ENCODE peak calls at places on chromosome 18, in ten cellular contexts. A, M, R, G, N, X, V, O, U and D are unnamed samples.

GRCh38 chr18:28514699-28515098 is 337.8 kb upstream of the CDH2 start:
- DNase-seq in A (no peak), M (no peak), R (no peak), G (no peak), N (no peak), X (no peak), V (no peak), O (no peak), U (no peak), D (no peak)

GRCh38 chr18:46324087-46324486 is 219.9 kb downstream of the HAUS1 start:
- DNase-seq in A (no peak), M (no peak), R (no peak), G (no peak), N (no peak), X (no peak), V (no peak), O (no peak), U (no peak), D (no peak)

GRCh38 chr18:12327510-12328178 is 19.6 kb downstream of the TUBB6 start:
- DNase-seq in A (peak), M (no peak), R (peak), G (no peak), N (peak), X (peak), V (peak), O (peak), U (no peak), D (no peak)

GRCh38 chr18:76494181-76494540 is 881 bp downstream of the ZNF516 start:
- DNase-seq in A (no peak), M (no peak), R (no peak), G (no peak), N (no peak), X (peak), V (no peak), O (no peak), U (no peak), D (no peak)

GRCh38 chr18:23982154-23983071 is 32.1 kb upstream of the TTC39C start:
- DNase-seq in A (no peak), M (peak), R (peak), G (peak), N (no peak), X (peak), V (no peak), O (no peak), U (no peak), D (no peak)

GRCh38 chr18:58267493-58267892 is 223.5 kb downstream of the NEDD4L start:
- DNase-seq in A (no peak), M (no peak), R (peak), G (no peak), N (no peak), X (no peak), V (no peak), O (no peak), U (peak), D (no peak)

GRCh38 chr18:6210349-6211173 is 204.2 kb downstream of the L3MBTL4 start:
- DNase-seq in A (no peak), M (no peak), R (no peak), G (no peak), N (no peak), X (no peak), V (no peak), O (no peak), U (no peak), D (no peak)

GRCh38 chr18:46283895-46284295 is 179.7 kb downstream of the HAUS1 start:
- DNase-seq in A (no peak), M (no peak), R (no peak), G (no peak), N (no peak), X (no peak), V (no peak), O (no peak), U (no peak), D (no peak)

GRCh38 chr18:75656035-75656434 is 228.5 kb upstream of the SMIM21 start:
- DNase-seq in A (no peak), M (no peak), R (no peak), G (no peak), N (no peak), X (no peak), V (no peak), O (no peak), U (no peak), D (no peak)

GRCh38 chr18:31430554-31430953 is 17.0 kb upstream of the DSG3 start:
- DNase-seq in A (no peak), M (no peak), R (no peak), G (no peak), N (no peak), X (no peak), V (no peak), O (no peak), U (no peak), D (no peak)

GRCh38 chr18:2857491-2858063 is 10.8 kb downstream of the EMILIN2 start:
- DNase-seq in A (peak), M (peak), R (peak), G (peak), N (no peak), X (no peak), V (no peak), O (no peak), U (no peak), D (no peak)

GRCh38 chr18:50507120-50507590 is 52.7 kb upstream of the MAPK4 start:
- DNase-seq in A (no peak), M (no peak), R (peak), G (no peak), N (no peak), X (peak), V (no peak), O (no peak), U (no peak), D (no peak)

GRCh38 chr18:35010983-35011382 is 30.2 kb upstream of the MAPRE2 start:
- DNase-seq in A (no peak), M (no peak), R (peak), G (no peak), N (no peak), X (no peak), V (no peak), O (no peak), U (no peak), D (no peak)

GRCh38 chr18:68219274-68219673 is 495.6 kb downstream of the TMX3 start:
- DNase-seq in A (no peak), M (no peak), R (no peak), G (no peak), N (no peak), X (no peak), V (no peak), O (no peak), U (no peak), D (no peak)

GRCh38 chr18:13660510-13660909 is 65.8 kb downstream of the FAM210A start:
- DNase-seq in A (no peak), M (no peak), R (peak), G (peak), N (no peak), X (no peak), V (no peak), O (no peak), U (no peak), D (no peak)

GRCh38 chr18:48834421-48835011 is 116.2 kb downstream of the SMAD7 start:
- DNase-seq in A (peak), M (peak), R (peak), G (peak), N (peak), X (peak), V (peak), O (peak), U (no peak), D (peak)

GRCh38 chr18:47036298-47036874 is 965 bp upstream of the ELOA2 start:
- DNase-seq in A (no peak), M (peak), R (peak), G (no peak), N (no peak), X (peak), V (no peak), O (no peak), U (no peak), D (no peak)

GRCh38 chr18:27860011-27860410 is 316.9 kb downstream of the CDH2 start:
- DNase-seq in A (no peak), M (no peak), R (no peak), G (no peak), N (no peak), X (no peak), V (no peak), O (no peak), U (no peak), D (no peak)